ENCODE peak calls at places on chromosomes 6 and 20, in four cellular contexts. C is prostate gland, J is neuronal stem cell, X is HCT116. W is an unnamed sample.

GRCh38 chr6:132425176-132425575 is 23.9 kb upstream of the MOXD1 start:
- DNase-seq in C (no peak), J (no peak), X (no peak), W (no peak)

GRCh38 chr6:24329022-24329421 is 28.8 kb downstream of the DCDC2 start:
- DNase-seq in C (no peak), J (no peak), X (no peak), W (no peak)

GRCh38 chr20:51096571-51097267 is 73.8 kb upstream of the KCNG1 start:
- DNase-seq in C (no peak), J (no peak), X (no peak), W (no peak)

GRCh38 chr6:1593286-1593957 is 16.3 kb upstream of the FOXC1 start:
- DNase-seq in C (no peak), J (no peak), X (no peak), W (no peak)

GRCh38 chr20:16553684-16554083 is 19.6 kb downstream of the KIF16B start:
- DNase-seq in C (no peak), J (no peak), X (no peak), W (no peak)

GRCh38 chr6:101231606-101232235 is 161.8 kb upstream of the GRIK2 start:
- DNase-seq in C (no peak), J (no peak), X (no peak), W (no peak)

GRCh38 chr6:40947876-40948514 is 91.0 kb downstream of the UNC5CL start:
- DNase-seq in C (no peak), J (no peak), X (no peak), W (no peak)

GRCh38 chr6:151005126-151005525 is 139.6 kb downstream of the MTHFD1L start:
- DNase-seq in C (no peak), J (no peak), X (no peak), W (no peak)

GRCh38 chr20:59939879-59940128 is 301 bp downstream of the PPP1R3D start:
- DNase-seq in C (no peak), J (no peak), X (no peak), W (no peak)

GRCh38 chr20:49987868-49988690 is 5.3 kb downstream of the SNAI1 start:
- DNase-seq in C (no peak), J (no peak), X (no peak), W (no peak)

GRCh38 chr20:20454367-20454766 is 86.5 kb downstream of the INSM1 start:
- DNase-seq in C (no peak), J (no peak), X (no peak), W (no peak)

GRCh38 chr20:16966276-16966880 is 218.2 kb downstream of the OTOR start:
- DNase-seq in C (no peak), J (no peak), X (no peak), W (no peak)

GRCh38 chr6:21342496-21342895 is 251.1 kb upstream of the SOX4 start:
- DNase-seq in C (no peak), J (no peak), X (no peak), W (no peak)

GRCh38 chr6:21337263-21337662 is 256.3 kb upstream of the SOX4 start:
- DNase-seq in C (no peak), J (no peak), X (no peak), W (no peak)

GRCh38 chr6:21340563-21340962 is 253.0 kb upstream of the SOX4 start:
- DNase-seq in C (no peak), J (no peak), X (no peak), W (no peak)

DNA sequence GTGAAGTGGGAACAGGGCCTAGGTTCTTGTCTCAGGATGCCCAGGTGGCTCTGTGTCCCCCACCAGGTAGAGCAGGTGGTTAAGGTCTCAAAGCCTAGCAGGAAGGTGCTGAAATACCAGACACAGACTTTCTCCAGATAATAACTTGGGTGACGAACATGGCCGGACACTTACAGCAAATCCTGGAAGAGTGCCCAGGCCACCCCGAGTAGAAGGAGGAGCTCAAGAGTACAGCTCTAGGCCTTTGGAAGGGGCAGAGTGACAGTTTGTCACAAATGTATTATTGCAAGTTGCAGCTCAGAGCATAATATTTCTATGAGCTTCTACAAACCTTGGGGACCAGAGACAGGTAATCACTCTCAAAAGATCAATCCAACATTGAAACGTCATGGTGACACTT is 251.6 kb upstream of the SOX4 start:
- DNase-seq in C (no peak), J (no peak), X (no peak), W (no peak)
- H3K27ac ChIP-seq in C (no peak overlapping the region), J (no peak overlapping the region), X (no peak overlapping the region), W (no peak overlapping the region)

GRCh38 chr6:43668151-43669028 is 19.2 kb downstream of the MRPS18A start:
- DNase-seq in C (peak; percentile 84), J (peak; percentile 29), X (peak; percentile 56), W (peak; percentile 57)

GRCh38 chr6:43669050-43669921 is 18.3 kb downstream of the MRPS18A start:
- DNase-seq in C (no peak), J (no peak), X (no peak), W (no peak)

GRCh38 chr6:43670623-43670986 is 17.0 kb downstream of the MRPS18A start:
- DNase-seq in C (no peak), J (no peak), X (no peak), W (no peak)

GRCh38 chr6:43671011-43671800 is 16.4 kb downstream of the MRPS18A start:
- DNase-seq in C (no peak), J (no peak), X (no peak), W (no peak)

GRCh38 chr6:43669922-43670622 is 17.5 kb downstream of the MRPS18A start:
- DNase-seq in C (no peak), J (peak; percentile 43), X (no peak), W (peak; percentile 27)
- H3K27ac ChIP-seq in C (peak overlapping the region; percentile 73), J (peak overlapping the region; percentile 88), X (peak overlapping the region; percentile 49), W (peak overlapping the region; percentile 65)

GRCh38 chr6:32983493-32983848 is 15.1 kb downstream of the BRD2 start:
- DNase-seq in C (no peak), J (no peak), X (no peak), W (no peak)

GRCh38 chr6:32984639-32985389 is 16.4 kb downstream of the BRD2 start:
- DNase-seq in C (peak; percentile 97), J (peak; percentile 84), X (peak; percentile 77), W (peak; percentile 49)

GRCh38 chr6:32982084-32982701 is 13.8 kb downstream of the BRD2 start:
- DNase-seq in C (no peak), J (no peak), X (no peak), W (no peak)

GRCh38 chr6:32983964-32984638 is 15.7 kb downstream of the BRD2 start:
- DNase-seq in C (no peak), J (no peak), X (no peak), W (no peak)

DNA sequence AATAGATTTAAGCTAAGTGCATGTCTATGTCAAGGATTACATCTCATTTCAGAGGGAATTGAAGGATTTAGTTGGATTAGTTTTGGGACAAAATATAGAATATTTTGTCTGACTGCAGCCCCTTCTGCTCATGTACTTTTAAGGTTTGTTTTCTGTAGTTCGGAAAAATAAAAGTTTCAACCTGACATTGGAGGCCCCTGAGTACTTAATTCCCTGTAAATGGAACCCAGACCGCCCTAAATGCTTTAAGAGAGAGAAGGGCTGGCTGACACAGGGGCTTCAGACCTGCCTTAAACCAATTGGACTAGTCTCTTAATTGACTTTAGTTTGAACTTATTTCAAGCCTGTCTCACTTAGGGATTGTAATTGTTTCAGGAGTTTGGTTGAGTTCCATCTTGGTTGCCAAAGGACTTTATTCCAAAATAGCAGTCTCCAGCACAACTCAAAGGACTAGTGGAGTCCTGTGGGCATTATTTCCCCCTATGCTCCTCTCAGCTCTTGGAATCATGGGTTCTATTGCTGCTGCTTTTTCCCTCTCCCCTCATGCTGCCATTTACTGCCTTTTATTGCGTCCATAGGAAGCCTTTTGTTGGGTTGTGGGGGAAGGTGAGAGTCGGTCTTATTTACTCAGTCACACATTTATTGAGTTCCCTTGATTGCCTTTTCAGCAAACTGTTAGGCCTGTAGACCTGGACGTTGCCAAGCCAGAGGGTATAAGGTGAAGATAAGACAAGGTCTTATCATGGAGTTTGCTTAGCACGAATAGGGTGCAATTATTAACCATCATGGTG is 14.5 kb downstream of the BRD2 start:
- DNase-seq in C (no peak), J (no peak), X (no peak), W (no peak)
- H3K27ac ChIP-seq in C (peak overlapping the region; percentile 35), J (no peak overlapping the region), X (no peak overlapping the region), W (peak overlapping the region; percentile 21)

DNA sequence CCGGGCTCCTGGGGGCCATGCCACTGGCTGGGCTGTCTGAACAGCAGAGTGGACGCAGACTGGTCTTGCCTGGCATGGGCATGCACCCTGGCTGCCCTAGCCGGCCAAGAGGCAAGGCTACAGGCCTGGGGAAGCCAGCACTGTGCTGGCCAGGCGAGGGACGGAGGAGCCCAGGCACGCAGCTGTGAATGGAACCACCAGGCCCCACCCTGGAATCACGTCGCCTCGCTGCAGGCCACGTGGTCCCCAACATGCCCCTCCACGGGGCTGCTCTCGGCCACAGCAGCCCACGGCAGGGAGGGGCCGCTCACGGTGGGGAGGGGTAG is 4.0 kb downstream of the UCKL1 start:
- DNase-seq in C (no peak), J (no peak), X (no peak), W (no peak)
- H3K27ac ChIP-seq in C (peak overlapping the region; percentile 87), J (no peak overlapping the region), X (peak overlapping the region; percentile 7), W (peak overlapping the region; percentile 60)